ENCODE peak calls at places on chromosomes 7 and 10, in six cellular contexts. C, V, K, U, W and I are unnamed samples.

GRCh38 chr10:125146791-125147604 is 13.4 kb downstream of the CTBP2 start:
- DNase-seq in C (no peak), V (no peak), K (peak), U (no peak), W (no peak), I (no peak)

GRCh38 chr10:101830322-101831168 is 12.3 kb upstream of the OGA start:
- DNase-seq in C (peak), V (peak), K (peak), U (peak), W (peak), I (peak)

GRCh38 chr7:7201583-7202374 is 19.4 kb downstream of the C1GALT1 start:
- DNase-seq in C (no peak), V (no peak), K (no peak), U (no peak), W (peak), I (no peak)

GRCh38 chr7:157480651-157481050 is 143.8 kb downstream of the DNAJB6 start:
- DNase-seq in C (no peak), V (no peak), K (no peak), U (no peak), W (no peak), I (no peak)

GRCh38 chr7:35727571-35727970 is 32.6 kb upstream of the HERPUD2 start:
- DNase-seq in C (peak), V (peak), K (no peak), U (no peak), W (no peak), I (no peak)

GRCh38 chr10:58385784-58386112 is 538 bp downstream of the TFAM start:
- DNase-seq in C (peak), V (peak), K (no peak), U (peak), W (no peak), I (no peak)

GRCh38 chr10:65040796-65041195 is 1519.6 kb downstream of the REEP3 start:
- DNase-seq in C (no peak), V (no peak), K (no peak), U (no peak), W (no peak), I (no peak)

GRCh38 chr10:125060038-125060437 is 100.3 kb downstream of the CTBP2 start:
- DNase-seq in C (peak), V (no peak), K (no peak), U (no peak), W (no peak), I (no peak)

GRCh38 chr7:27997188-27997707 is 183.3 kb downstream of the JAZF1 start:
- DNase-seq in C (no peak), V (no peak), K (no peak), U (no peak), W (no peak), I (no peak)

GRCh38 chr7:64308019-64308275 is 5.8 kb upstream of the ZNF736 start:
- DNase-seq in C (no peak), V (no peak), K (no peak), U (no peak), W (no peak), I (no peak)

DNA sequence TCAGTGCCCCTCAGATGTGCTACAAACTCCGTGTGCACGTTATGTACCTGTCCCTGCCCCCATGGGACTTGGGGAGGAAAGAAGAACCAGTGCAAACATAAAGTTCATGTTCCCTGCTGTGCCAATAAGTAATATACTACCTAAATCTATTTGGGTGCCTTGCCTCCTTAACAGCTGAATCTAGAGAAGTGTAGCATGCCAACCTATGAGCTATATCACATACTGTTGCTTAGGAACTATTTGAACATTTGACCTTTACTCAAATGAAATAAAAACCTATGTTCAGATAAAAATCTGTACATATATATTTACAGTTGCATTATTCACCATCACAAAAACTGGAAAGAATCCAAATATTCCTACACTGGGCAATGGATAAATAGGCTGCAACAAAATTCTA is 9.8 kb downstream of the POT1 start:
- DNase-seq in C (no peak), V (no peak), K (no peak), U (no peak), W (no peak), I (no peak)
- H3K27ac ChIP-seq in C (no peak), V (no peak), K (no peak), U (no peak), W (no peak), I (no peak)

DNA sequence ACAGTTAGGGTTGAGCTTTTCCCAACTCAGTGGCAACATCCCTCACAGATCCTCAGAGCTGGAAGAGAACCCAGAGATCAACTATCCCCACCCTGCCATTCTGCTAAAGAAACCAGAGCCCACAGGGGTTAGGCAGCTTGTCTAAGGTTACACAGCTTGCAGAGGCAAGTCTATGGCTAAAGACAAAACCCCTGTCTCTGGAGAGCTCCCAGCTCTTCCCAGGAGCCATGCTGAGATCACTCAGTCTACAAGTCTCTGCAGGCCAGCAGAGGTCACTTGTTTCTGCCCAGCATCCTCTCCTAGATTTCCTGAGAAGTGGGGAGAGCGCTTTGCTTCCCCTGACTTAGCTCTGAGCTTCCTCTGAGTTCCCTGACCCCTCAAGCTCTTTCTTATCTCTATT is 28.5 kb upstream of the LOXL4 start:
- DNase-seq in C (no peak), V (no peak), K (no peak), U (no peak), W (no peak), I (no peak)
- H3K27ac ChIP-seq in C (no peak), V (no peak), K (no peak), U (no peak), W (no peak), I (no peak)

DNA sequence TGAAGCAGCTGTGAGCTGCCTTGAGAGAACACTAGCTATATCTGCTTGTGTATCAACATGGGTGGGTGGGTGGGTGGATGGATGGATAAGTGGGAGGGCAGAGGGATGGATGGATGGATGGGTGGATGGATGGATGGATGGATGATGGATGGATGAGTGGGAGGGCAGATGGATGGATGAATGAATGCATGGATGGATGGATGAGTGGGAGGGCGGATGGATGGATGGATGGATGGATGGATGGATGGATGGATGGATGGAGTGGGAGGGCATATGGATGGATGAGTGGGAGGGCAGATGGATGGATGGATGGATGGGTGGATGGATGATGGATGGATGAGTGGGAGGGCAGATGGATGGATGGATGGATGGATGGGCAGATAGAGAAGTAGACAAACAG is 76.1 kb downstream of the MKI67 start:
- DNase-seq in C (no peak), V (no peak), K (no peak), U (no peak), W (no peak), I (no peak)
- H3K27ac ChIP-seq in C (no peak), V (no peak), K (no peak), U (no peak), W (no peak), I (no peak)

GRCh38 chr7:31074403-31074802 is 22.3 kb downstream of the ADCYAP1R1 start:
- DNase-seq in C (no peak), V (no peak), K (peak), U (no peak), W (no peak), I (no peak)

GRCh38 chr7:31073486-31074383 is 21.6 kb downstream of the ADCYAP1R1 start:
- DNase-seq in C (no peak), V (no peak), K (no peak), U (no peak), W (no peak), I (no peak)

GRCh38 chr7:31068006-31068675 is 16.0 kb downstream of the ADCYAP1R1 start:
- DNase-seq in C (no peak), V (no peak), K (peak), U (no peak), W (no peak), I (no peak)

GRCh38 chr7:31069880-31070555 is 17.9 kb downstream of the ADCYAP1R1 start:
- DNase-seq in C (no peak), V (no peak), K (no peak), U (no peak), W (no peak), I (no peak)

GRCh38 chr7:31071316-31071715 is 19.2 kb downstream of the ADCYAP1R1 start:
- DNase-seq in C (no peak), V (no peak), K (no peak), U (no peak), W (no peak), I (peak)
- H3K27ac ChIP-seq in C (no peak), V (no peak), K (no peak), U (no peak), W (no peak), I (peak)